ENCODE peak calls at places on chromosomes 5 and 9, in five cellular contexts. Y is RPMI7951, A is T-helper 22 cell, L is fibroblast of the aortic adventitia, D is ovary. G is an unnamed sample.

GRCh38 chr5:128060644-128061388 is 22.8 kb upstream of the SLC12A2 start:
- DNase-seq in Y (no peak), A (no peak), L (no peak), D (no peak), G (no peak)

GRCh38 chr9:84778537-84778936 is 109.0 kb downstream of the NTRK2 start:
- DNase-seq in Y (no peak), A (no peak), L (no peak), D (no peak), G (peak; percentile 16)

GRCh38 chr5:135823799-135824366 is 10.6 kb upstream of the SLC25A48 start:
- DNase-seq in Y (no peak), A (no peak), L (no peak), D (no peak), G (peak; percentile 7)

GRCh38 chr5:143605403-143606005 is 202.0 kb upstream of the NR3C1 start:
- DNase-seq in Y (peak; percentile 26), A (no peak), L (peak; percentile 35), D (no peak), G (no peak)

GRCh38 chr9:385818-386398 is 171.2 kb downstream of the DOCK8 start:
- DNase-seq in Y (peak; percentile 3), A (no peak), L (peak; percentile 73), D (peak; percentile 22), G (peak; percentile 74)

GRCh38 chr5:98065261-98065909 is 708.1 kb upstream of the RGMB start:
- DNase-seq in Y (peak; percentile 24), A (no peak), L (peak; percentile 9), D (no peak), G (no peak)

GRCh38 chr9:121226186-121226585 is 24.5 kb upstream of the RAB14 start:
- DNase-seq in Y (peak; percentile 41), A (no peak), L (no peak), D (no peak), G (peak; percentile 59)

GRCh38 chr5:87121315-87122170 is 146.1 kb upstream of the RASA1 start:
- DNase-seq in Y (peak; percentile 89), A (peak; percentile 4), L (peak; percentile 93), D (no peak), G (peak; percentile 46)

GRCh38 chr9:133116346-133117231 is 4.5 kb downstream of the RALGDS start:
- DNase-seq in Y (no peak), A (no peak), L (no peak), D (peak; percentile 28), G (no peak)

GRCh38 chr5:2149196-2149541 is 266.4 kb upstream of the IRX4 start:
- DNase-seq in Y (peak; percentile 79), A (no peak), L (peak; percentile 6), D (no peak), G (no peak)

GRCh38 chr5:170907758-170908157 is 45.9 kb downstream of the RANBP17 start:
- DNase-seq in Y (peak; percentile 65), A (no peak), L (peak; percentile 16), D (no peak), G (no peak)

GRCh38 chr9:35570709-35571108 is 34.4 kb upstream of the TESK1 start:
- DNase-seq in Y (no peak), A (no peak), L (no peak), D (no peak), G (no peak)

GRCh38 chr5:133489632-133490031 is 122.7 kb downstream of the FSTL4 start:
- DNase-seq in Y (no peak), A (no peak), L (no peak), D (no peak), G (no peak)

G was measured in AG20443.